ENCODE peak calls at places on chromosome 16, in ten cellular contexts. One of them, this sample, is unnamed.
A peak's percentile ranks its signal among the peaks of the same experiment; 100 is the strongest.

GRCh38 chr16:86619263-86619935 is 41.0 kb downstream of the FOXL1 start:
- DNase-seq in esophagus muscularis mucosa: no peak
- DNase-seq in MCF 10A: no peak
- DNase-seq in effector CD4-positive, alpha-beta T cell: no peak
- DNase-seq in adrenal gland: no peak
- DNase-seq in NCI-H1092 treated with DMSO at 0.1 percent for 48 hours: no peak
- DNase-seq in HT1080: peak; percentile 23
- DNase-seq in activated CD4-positive, alpha-beta T cell treated with anti-CD3 and anti-CD28 coated beads, Interleukin-2, amount 50 U/mL, for 1 hour: no peak
- DNase-seq in NCI-H187: no peak
- DNase-seq in tibial artery: peak; percentile 54
- DNase-seq in this sample: no peak

GRCh38 chr16:66286527-66286926 is 80.0 kb upstream of the CDH5 start:
- DNase-seq in adrenal gland: no peak
- DNase-seq in NCI-H1092 treated with DMSO at 0.1 percent for 48 hours: no peak
- DNase-seq in HT1080: no peak
- DNase-seq in NCI-H187: no peak
- DNase-seq in activated CD4-positive, alpha-beta T cell treated with anti-CD3 and anti-CD28 coated beads, Interleukin-2, amount 50 U/mL, for 1 hour: no peak
- DNase-seq in tibial artery: no peak
- DNase-seq in MCF 10A: no peak
- DNase-seq in effector CD4-positive, alpha-beta T cell: no peak
- DNase-seq in esophagus muscularis mucosa: no peak
- DNase-seq in this sample: no peak

GRCh38 chr16:27179500-27180072 is 23.7 kb upstream of the KDM8 start:
- DNase-seq in effector CD4-positive, alpha-beta T cell: peak; percentile 80
- DNase-seq in MCF 10A: peak; percentile 60
- DNase-seq in activated CD4-positive, alpha-beta T cell treated with anti-CD3 and anti-CD28 coated beads, Interleukin-2, amount 50 U/mL, for 1 hour: peak; percentile 90
- DNase-seq in NCI-H187: no peak
- DNase-seq in HT1080: peak; percentile 43
- DNase-seq in tibial artery: peak; percentile 90
- DNase-seq in adrenal gland: peak; percentile 80
- DNase-seq in NCI-H1092 treated with DMSO at 0.1 percent for 48 hours: peak; percentile 46
- DNase-seq in esophagus muscularis mucosa: peak; percentile 94
- DNase-seq in this sample: peak; percentile 75

GRCh38 chr16:47592232-47592631 is 131.1 kb downstream of the PHKB start:
- DNase-seq in NCI-H1092 treated with DMSO at 0.1 percent for 48 hours: no peak
- DNase-seq in activated CD4-positive, alpha-beta T cell treated with anti-CD3 and anti-CD28 coated beads, Interleukin-2, amount 50 U/mL, for 1 hour: no peak
- DNase-seq in adrenal gland: no peak
- DNase-seq in HT1080: no peak
- DNase-seq in MCF 10A: no peak
- DNase-seq in esophagus muscularis mucosa: no peak
- DNase-seq in tibial artery: no peak
- DNase-seq in NCI-H187: no peak
- DNase-seq in effector CD4-positive, alpha-beta T cell: no peak
- DNase-seq in this sample: no peak

GRCh38 chr16:4597174-4597573 is 17.5 kb downstream of the UBALD1 start:
- DNase-seq in NCI-H1092 treated with DMSO at 0.1 percent for 48 hours: no peak
- DNase-seq in MCF 10A: peak; percentile 79
- DNase-seq in effector CD4-positive, alpha-beta T cell: no peak
- DNase-seq in tibial artery: no peak
- DNase-seq in HT1080: peak; percentile 46
- DNase-seq in adrenal gland: no peak
- DNase-seq in activated CD4-positive, alpha-beta T cell treated with anti-CD3 and anti-CD28 coated beads, Interleukin-2, amount 50 U/mL, for 1 hour: no peak
- DNase-seq in esophagus muscularis mucosa: no peak
- DNase-seq in NCI-H187: no peak
- DNase-seq in this sample: no peak

GRCh38 chr16:3503513-3503912 is 2.7 kb downstream of the CLUAP1 start:
- DNase-seq in activated CD4-positive, alpha-beta T cell treated with anti-CD3 and anti-CD28 coated beads, Interleukin-2, amount 50 U/mL, for 1 hour: peak; percentile 48
- DNase-seq in tibial artery: no peak
- DNase-seq in NCI-H187: no peak
- DNase-seq in HT1080: no peak
- DNase-seq in adrenal gland: no peak
- DNase-seq in MCF 10A: no peak
- DNase-seq in effector CD4-positive, alpha-beta T cell: no peak
- DNase-seq in esophagus muscularis mucosa: no peak
- DNase-seq in NCI-H1092 treated with DMSO at 0.1 percent for 48 hours: no peak
- DNase-seq in this sample: no peak

GRCh38 chr16:59021751-59022150 is 287.6 kb upstream of the GOT2 start:
- DNase-seq in tibial artery: no peak
- DNase-seq in HT1080: peak; percentile 62
- DNase-seq in esophagus muscularis mucosa: no peak
- DNase-seq in MCF 10A: peak; percentile 1
- DNase-seq in NCI-H1092 treated with DMSO at 0.1 percent for 48 hours: no peak
- DNase-seq in effector CD4-positive, alpha-beta T cell: no peak
- DNase-seq in activated CD4-positive, alpha-beta T cell treated with anti-CD3 and anti-CD28 coated beads, Interleukin-2, amount 50 U/mL, for 1 hour: no peak
- DNase-seq in NCI-H187: no peak
- DNase-seq in adrenal gland: no peak
- DNase-seq in this sample: no peak

GRCh38 chr16:49638696-49639629 is 216.9 kb downstream of the ZNF423 start:
- DNase-seq in effector CD4-positive, alpha-beta T cell: no peak
- DNase-seq in tibial artery: no peak
- DNase-seq in adrenal gland: peak; percentile 22
- DNase-seq in activated CD4-positive, alpha-beta T cell treated with anti-CD3 and anti-CD28 coated beads, Interleukin-2, amount 50 U/mL, for 1 hour: no peak
- DNase-seq in HT1080: no peak
- DNase-seq in NCI-H187: no peak
- DNase-seq in esophagus muscularis mucosa: no peak
- DNase-seq in MCF 10A: no peak
- DNase-seq in NCI-H1092 treated with DMSO at 0.1 percent for 48 hours: no peak
- DNase-seq in this sample: no peak

GRCh38 chr16:52191533-52192134 is 355.3 kb downstream of the TOX3 start:
- DNase-seq in esophagus muscularis mucosa: peak; percentile 91
- DNase-seq in adrenal gland: peak; percentile 42
- DNase-seq in HT1080: peak; percentile 43
- DNase-seq in NCI-H187: peak; percentile 76
- DNase-seq in NCI-H1092 treated with DMSO at 0.1 percent for 48 hours: peak; percentile 91
- DNase-seq in effector CD4-positive, alpha-beta T cell: peak; percentile 18
- DNase-seq in tibial artery: peak; percentile 50
- DNase-seq in MCF 10A: peak; percentile 65
- DNase-seq in activated CD4-positive, alpha-beta T cell treated with anti-CD3 and anti-CD28 coated beads, Interleukin-2, amount 50 U/mL, for 1 hour: peak; percentile 31
- DNase-seq in this sample: peak; percentile 54

GRCh38 chr16:10776280-10776679 is 32.6 kb downstream of the NUBP1 start:
- DNase-seq in adrenal gland: no peak
- DNase-seq in activated CD4-positive, alpha-beta T cell treated with anti-CD3 and anti-CD28 coated beads, Interleukin-2, amount 50 U/mL, for 1 hour: no peak
- DNase-seq in effector CD4-positive, alpha-beta T cell: no peak
- DNase-seq in NCI-H1092 treated with DMSO at 0.1 percent for 48 hours: no peak
- DNase-seq in esophagus muscularis mucosa: no peak
- DNase-seq in tibial artery: no peak
- DNase-seq in HT1080: no peak
- DNase-seq in NCI-H187: no peak
- DNase-seq in MCF 10A: no peak
- DNase-seq in this sample: no peak

GRCh38 chr16:20401475-20402016 is 3.0 kb downstream of the PDILT start:
- DNase-seq in activated CD4-positive, alpha-beta T cell treated with anti-CD3 and anti-CD28 coated beads, Interleukin-2, amount 50 U/mL, for 1 hour: no peak
- DNase-seq in adrenal gland: no peak
- DNase-seq in effector CD4-positive, alpha-beta T cell: no peak
- DNase-seq in HT1080: no peak
- DNase-seq in esophagus muscularis mucosa: no peak
- DNase-seq in MCF 10A: no peak
- DNase-seq in NCI-H187: no peak
- DNase-seq in NCI-H1092 treated with DMSO at 0.1 percent for 48 hours: no peak
- DNase-seq in tibial artery: no peak
- DNase-seq in this sample: no peak

GRCh38 chr16:55682086-55682485 is 26.3 kb downstream of the SLC6A2 start:
- DNase-seq in esophagus muscularis mucosa: no peak
- DNase-seq in effector CD4-positive, alpha-beta T cell: no peak
- DNase-seq in activated CD4-positive, alpha-beta T cell treated with anti-CD3 and anti-CD28 coated beads, Interleukin-2, amount 50 U/mL, for 1 hour: no peak
- DNase-seq in NCI-H187: no peak
- DNase-seq in HT1080: no peak
- DNase-seq in adrenal gland: no peak
- DNase-seq in tibial artery: no peak
- DNase-seq in NCI-H1092 treated with DMSO at 0.1 percent for 48 hours: no peak
- DNase-seq in MCF 10A: no peak
- DNase-seq in this sample: no peak

GRCh38 chr16:31465788-31466370 is 6.1 kb upstream of the TGFB1I1 start:
- DNase-seq in adrenal gland: no peak
- DNase-seq in NCI-H187: no peak
- DNase-seq in NCI-H1092 treated with DMSO at 0.1 percent for 48 hours: no peak
- DNase-seq in MCF 10A: no peak
- DNase-seq in esophagus muscularis mucosa: no peak
- DNase-seq in effector CD4-positive, alpha-beta T cell: no peak
- DNase-seq in tibial artery: no peak
- DNase-seq in activated CD4-positive, alpha-beta T cell treated with anti-CD3 and anti-CD28 coated beads, Interleukin-2, amount 50 U/mL, for 1 hour: no peak
- DNase-seq in HT1080: no peak
- DNase-seq in this sample: no peak

GRCh38 chr16:60640038-60640437 is 1396.2 kb downstream of the CDH8 start:
- DNase-seq in NCI-H187: no peak
- DNase-seq in NCI-H1092 treated with DMSO at 0.1 percent for 48 hours: no peak
- DNase-seq in effector CD4-positive, alpha-beta T cell: no peak
- DNase-seq in activated CD4-positive, alpha-beta T cell treated with anti-CD3 and anti-CD28 coated beads, Interleukin-2, amount 50 U/mL, for 1 hour: no peak
- DNase-seq in tibial artery: no peak
- DNase-seq in esophagus muscularis mucosa: no peak
- DNase-seq in HT1080: no peak
- DNase-seq in adrenal gland: no peak
- DNase-seq in MCF 10A: no peak
- DNase-seq in this sample: no peak

GRCh38 chr16:6066601-6067000 is 969.0 kb upstream of the EEF2KMT start:
- DNase-seq in MCF 10A: no peak
- DNase-seq in NCI-H187: no peak
- DNase-seq in adrenal gland: no peak
- DNase-seq in HT1080: no peak
- DNase-seq in tibial artery: no peak
- DNase-seq in NCI-H1092 treated with DMSO at 0.1 percent for 48 hours: peak; percentile 45
- DNase-seq in activated CD4-positive, alpha-beta T cell treated with anti-CD3 and anti-CD28 coated beads, Interleukin-2, amount 50 U/mL, for 1 hour: no peak
- DNase-seq in esophagus muscularis mucosa: no peak
- DNase-seq in effector CD4-positive, alpha-beta T cell: no peak
- DNase-seq in this sample: no peak

GRCh38 chr16:61579195-61579594 is 457.0 kb downstream of the CDH8 start:
- DNase-seq in esophagus muscularis mucosa: no peak
- DNase-seq in HT1080: no peak
- DNase-seq in NCI-H1092 treated with DMSO at 0.1 percent for 48 hours: no peak
- DNase-seq in effector CD4-positive, alpha-beta T cell: no peak
- DNase-seq in tibial artery: no peak
- DNase-seq in NCI-H187: no peak
- DNase-seq in adrenal gland: no peak
- DNase-seq in MCF 10A: no peak
- DNase-seq in activated CD4-positive, alpha-beta T cell treated with anti-CD3 and anti-CD28 coated beads, Interleukin-2, amount 50 U/mL, for 1 hour: no peak
- DNase-seq in this sample: no peak

This sample was measured in Kasumi-1.